ENCODE peak calls at places on chromosomes 3 and 15, in four cellular contexts. I is stimulated activated CD8-positive, alpha-beta memory T cell treated with anti-CD3 and anti-CD28 coated beads, Interleukin-7, amount 100 ng/mL, for 1 hour; T is NCI-H1930; C is fibroblast of lung. Z is an unnamed sample.

GRCh38 chr15:92121047-92121446 is 267.5 kb downstream of the SLCO3A1 start:
- DNase-seq in C (no peak), T (no peak), I (no peak), Z (no peak)

GRCh38 chr15:90561344-90562244 is 31.9 kb downstream of the CRTC3 start:
- DNase-seq in I (no peak), T (no peak), C (peak; percentile 88), Z (no peak)

GRCh38 chr3:46994801-46995731 is 15.6 kb downstream of the NBEAL2 start:
- DNase-seq in I (no peak), C (no peak), T (no peak), Z (no peak)

GRCh38 chr15:66287461-66288055 is 5.8 kb upstream of the DIS3L start:
- DNase-seq in C (peak; percentile 50), T (peak; percentile 17), I (no peak), Z (no peak)

GRCh38 chr3:143070977-143071551 is 48.5 kb upstream of the CHST2 start:
- DNase-seq in I (no peak), T (no peak), C (peak; percentile 62), Z (peak; percentile 41)

GRCh38 chr15:79136434-79137046 is 46.0 kb upstream of the RASGRF1 start:
- DNase-seq in C (no peak), I (no peak), T (no peak), Z (no peak)

GRCh38 chr15:77187751-77188464 is 117.0 kb upstream of the TSPAN3 start:
- DNase-seq in I (no peak), T (no peak), C (peak; percentile 64), Z (no peak)

GRCh38 chr15:42090375-42090774 is 4.0 kb downstream of the PLA2G4D start:
- DNase-seq in T (no peak), I (no peak), C (no peak), Z (no peak)

GRCh38 chr3:81749285-81749684 is 12.2 kb downstream of the GBE1 start:
- DNase-seq in C (no peak), T (no peak), I (no peak), Z (peak; percentile 15)

GRCh38 chr15:81498314-81498713 is 124.3 kb upstream of the TMC3 start:
- DNase-seq in T (no peak), I (no peak), C (no peak), Z (no peak)

GRCh38 chr3:11566916-11567315 is 76.8 kb downstream of the VGLL4 start:
- DNase-seq in I (no peak), T (no peak), C (no peak), Z (no peak)

GRCh38 chr3:115165701-115166100 is 18.6 kb upstream of the ZBTB20 start:
- DNase-seq in I (no peak), T (no peak), C (no peak), Z (no peak)

GRCh38 chr3:33030246-33030645 is 66.7 kb downstream of the GLB1 start:
- DNase-seq in I (no peak), C (no peak), T (no peak), Z (no peak)

GRCh38 chr3:128804017-128804816 is 75.2 kb upstream of the ACAD9 start:
- DNase-seq in C (peak; percentile 57), T (no peak), I (no peak), Z (no peak)

GRCh38 chr15:70775160-70775559 is 11.8 kb upstream of the UACA start:
- DNase-seq in C (peak; percentile 62), T (no peak), I (no peak), Z (peak; percentile 71)

GRCh38 chr3:34808287-34808686 is 831.0 kb upstream of the ARPP21 start:
- DNase-seq in I (no peak), T (no peak), C (no peak), Z (no peak)

GRCh38 chr15:60966746-60967145 is 262.4 kb downstream of the RORA start:
- DNase-seq in T (no peak), C (no peak), I (no peak), Z (no peak)

GRCh38 chr15:42704492-42704926 is 32.4 kb downstream of the CDAN1 start:
- DNase-seq in T (peak; percentile 53), C (peak; percentile 75), I (peak; percentile 5), Z (peak; percentile 34)

GRCh38 chr15:29172742-29173725 is 96.6 kb downstream of the NSMCE3 start:
- DNase-seq in I (no peak), T (no peak), C (no peak), Z (no peak)

GRCh38 chr3:184260571-184261269 is 633 bp downstream of the CAMK2N2 start:
- DNase-seq in T (no peak), I (no peak), C (no peak), Z (no peak)

GRCh38 chr3:59611649-59612431 is 562.0 kb upstream of the CFAP20DC start:
- DNase-seq in T (no peak), I (no peak), C (no peak), Z (no peak)

GRCh38 chr3:126358038-126358815 is 1.0 kb upstream of the KLF15 start:
- DNase-seq in I (no peak), C (peak; percentile 17), T (no peak), Z (peak; percentile 29)

GRCh38 chr3:24192004-24192403 is 246.9 kb downstream of the NR1D2 start:
- DNase-seq in T (no peak), C (no peak), I (no peak), Z (no peak)

GRCh38 chr15:45251888-45252287 is at the start of gene SLC28A2:
- DNase-seq in C (no peak), T (no peak), I (no peak), Z (no peak)

GRCh38 chr15:98124576-98124975 is 164.1 kb downstream of the ARRDC4 start:
- DNase-seq in C (no peak), I (no peak), T (no peak), Z (peak; percentile 31)

GRCh38 chr3:126351771-126352475 is 5.3 kb downstream of the KLF15 start:
- DNase-seq in I (no peak), T (no peak), C (no peak), Z (no peak)

GRCh38 chr15:77974098-77974414 is 103.5 kb downstream of the TBC1D2B start:
- DNase-seq in I (no peak), C (peak; percentile 75), T (no peak), Z (peak; percentile 93)

GRCh38 chr3:25665646-25666136 is 984 bp upstream of the TOP2B start:
- DNase-seq in T (no peak), C (no peak), I (no peak), Z (no peak)

GRCh38 chr15:25670025-25670554 is 193.0 kb downstream of the ATP10A start:
- DNase-seq in I (no peak), C (peak; percentile 53), T (no peak), Z (peak; percentile 52)

GRCh38 chr3:51389423-51390183 is 1.5 kb upstream of the RBM15B start:
- DNase-seq in T (no peak), C (peak; percentile 46), I (no peak), Z (peak; percentile 35)

GRCh38 chr3:63441262-63441661 is 163.2 kb downstream of the SYNPR start:
- DNase-seq in C (no peak), I (no peak), T (no peak), Z (no peak)

GRCh38 chr3:195914648-195915473 is 6.5 kb upstream of the TNK2 start:
- DNase-seq in C (peak; percentile 96), I (peak; percentile 85), T (no peak), Z (peak; percentile 97)

Z was measured in MG63.